ENCODE peak calls at places on chromosomes 11 and 22, in nine cellular contexts. N is HL-60; G is HFFc6; V is NCI-H510A treated with DMSO at 0.1 percent for 48 hours; J is neural crest cell; T is activated naive CD4-positive, alpha-beta T cell; E is H54; Y is midbrain; A is naive thymus-derived CD8-positive, alpha-beta T cell. D is an unnamed sample.

GRCh38 chr11:11611381-11611780 is 10.4 kb downstream of the GALNT18 start:
- DNase-seq in G (no peak), A (no peak), J (no peak), Y (no peak), V (no peak), T (no peak), N (no peak), E (no peak), D (no peak)

GRCh38 chr11:1569251-1569780 is 2.8 kb downstream of the DUSP8 start:
- DNase-seq in E (no peak), T (no peak), A (no peak), G (no peak), Y (no peak), J (no peak), V (no peak), N (no peak), D (no peak)

GRCh38 chr22:48857202-48857805 is 970.4 kb downstream of the BRD1 start:
- DNase-seq in N (no peak), V (no peak), E (no peak), J (no peak), T (no peak), A (no peak), Y (no peak), G (no peak), D (no peak)

GRCh38 chr22:25829808-25830777 is 88.1 kb downstream of the MYO18B start:
- DNase-seq in E (no peak), V (no peak), N (no peak), Y (no peak), A (no peak), G (no peak), J (no peak), T (no peak), D (no peak)

GRCh38 chr11:75524576-75525432 is 937 bp downstream of the GDPD5 start:
- DNase-seq in N (peak), T (no peak), A (peak), Y (no peak), J (no peak), G (no peak), V (no peak), E (peak), D (peak)

GRCh38 chr11:134047586-134047999 is 21.3 kb upstream of the JAM3 start:
- DNase-seq in J (no peak), T (no peak), N (no peak), V (no peak), E (peak), Y (no peak), G (peak), A (no peak), D (peak)

GRCh38 chr11:70854891-70855556 is 397.4 kb downstream of the SHANK2 start:
- DNase-seq in J (no peak), G (no peak), T (no peak), E (no peak), V (peak), A (no peak), Y (no peak), N (no peak), D (peak)

GRCh38 chr11:33722579-33723234 is 13.5 kb downstream of the CD59 start:
- DNase-seq in A (no peak), V (no peak), E (no peak), G (peak), N (no peak), Y (no peak), J (no peak), T (no peak), D (no peak)

GRCh38 chr11:72577271-72577681 is 96.9 kb downstream of the PDE2A start:
- DNase-seq in G (no peak), E (no peak), T (no peak), V (no peak), Y (no peak), J (no peak), A (no peak), N (no peak), D (no peak)

GRCh38 chr11:67450796-67451657 is 1.5 kb downstream of the GPR152 start:
- DNase-seq in V (no peak), Y (no peak), N (no peak), T (no peak), G (no peak), A (no peak), E (no peak), J (no peak), D (no peak)

GRCh38 chr11:36300651-36301050 is 4.6 kb downstream of the PRR5L start:
- DNase-seq in G (no peak), T (no peak), N (no peak), E (no peak), Y (peak), A (no peak), V (no peak), J (no peak), D (no peak)

GRCh38 chr11:114218508-114218907 is 77.7 kb upstream of the NNMT start:
- DNase-seq in Y (no peak), A (no peak), E (no peak), N (no peak), J (no peak), T (no peak), G (no peak), V (no peak), D (no peak)

GRCh38 chr22:46951973-46952372 is 189.5 kb downstream of the TBC1D22A start:
- DNase-seq in A (no peak), N (no peak), E (no peak), T (no peak), V (no peak), J (no peak), G (no peak), Y (no peak), D (no peak)

GRCh38 chr22:23514317-23515038 is 65.6 kb downstream of the IGLL1 start:
- DNase-seq in N (no peak), G (no peak), T (no peak), A (no peak), E (no peak), V (no peak), Y (no peak), J (no peak), D (no peak)

GRCh38 chr11:118295199-118295598 is 9.3 kb upstream of the CD3E start:
- DNase-seq in E (no peak), J (no peak), A (no peak), N (no peak), V (no peak), T (no peak), Y (no peak), G (no peak), D (no peak)

GRCh38 chr11:30206249-30206996 is 24.4 kb upstream of the FSHB start:
- DNase-seq in V (no peak), A (no peak), J (no peak), T (no peak), G (no peak), N (no peak), Y (no peak), E (no peak), D (no peak)

GRCh38 chr11:121385693-121386092 is 66.4 kb upstream of the SORL1 start:
- DNase-seq in T (no peak), G (no peak), E (no peak), Y (no peak), N (no peak), A (no peak), V (no peak), J (no peak), D (no peak)

GRCh38 chr11:60771879-60772525 is 13.1 kb upstream of the MS4A10 start:
- DNase-seq in Y (no peak), G (no peak), V (no peak), N (no peak), J (no peak), A (no peak), T (no peak), E (no peak), D (peak)

GRCh38 chr11:11074686-11075370 is 217.0 kb upstream of the ZBED5 start:
- DNase-seq in G (no peak), V (no peak), T (no peak), A (no peak), J (no peak), E (no peak), Y (no peak), N (no peak), D (no peak)

GRCh38 chr22:38923463-38924196 is 33.8 kb upstream of the APOBEC3A start:
- DNase-seq in Y (peak), T (no peak), E (peak), G (peak), J (no peak), A (no peak), V (peak), N (no peak), D (peak)

GRCh38 chr11:1201395-1202153 is 21.3 kb upstream of the MUC5B start:
- DNase-seq in V (no peak), G (no peak), A (no peak), Y (no peak), E (no peak), N (no peak), J (no peak), T (no peak), D (no peak)

GRCh38 chr11:25981998-25982397 is 349.9 kb upstream of the ANO3 start:
- DNase-seq in A (no peak), Y (peak), G (peak), J (peak), E (no peak), N (peak), V (peak), T (no peak), D (peak)

GRCh38 chr22:30606455-30607299 is at the start of gene TCN2:
- DNase-seq in V (peak), T (no peak), N (peak), G (peak), E (peak), A (no peak), Y (peak), J (peak), D (peak)

GRCh38 chr22:48644108-48644507 is 1183.6 kb downstream of the BRD1 start:
- DNase-seq in N (no peak), A (no peak), Y (no peak), J (no peak), E (no peak), V (no peak), G (no peak), T (no peak), D (no peak)

GRCh38 chr11:120667281-120667680 is 155.7 kb downstream of the GRIK4 start:
- DNase-seq in T (no peak), G (no peak), V (no peak), N (no peak), Y (no peak), A (no peak), E (no peak), J (no peak), D (no peak)

GRCh38 chr22:29994027-29994715 is 86.1 kb upstream of the HORMAD2 start:
- DNase-seq in G (peak), E (no peak), N (peak), A (no peak), Y (no peak), J (no peak), V (peak), T (no peak), D (peak)

GRCh38 chr11:93529707-93530467 is 13.3 kb downstream of the SMCO4 start:
- DNase-seq in J (no peak), Y (peak), E (no peak), N (no peak), G (peak), V (no peak), T (no peak), A (no peak), D (no peak)

GRCh38 chr11:115207166-115207591 is 297.0 kb downstream of the CADM1 start:
- DNase-seq in G (no peak), N (no peak), J (no peak), Y (no peak), A (no peak), T (no peak), V (peak), E (no peak), D (peak)

GRCh38 chr11:69609351-69609750 is 31.6 kb upstream of the CCND1 start:
- DNase-seq in N (no peak), A (no peak), T (no peak), G (no peak), Y (no peak), E (no peak), V (no peak), J (no peak), D (no peak)

D was measured in DMS53.